ENCODE peak calls at places on chromosome 12, in nine cellular contexts. One of them, this sample, is unnamed.

GRCh38 chr12:22467190-22467589 is 77.2 kb downstream of the C2CD5 start:
- DNase-seq in Karpas-422: no peak
- DNase-seq in adrenal gland: no peak
- DNase-seq in BJ: peak; percentile 19
- DNase-seq in suprapubic skin: no peak
- DNase-seq in hepatocyte: no peak
- DNase-seq in NT2/D1: no peak
- DNase-seq in fibroblast of pulmonary artery: no peak
- DNase-seq in AG04450: no peak
- DNase-seq in this sample: no peak

GRCh38 chr12:62631531-62632520 is 165.2 kb downstream of the MON2 start:
- DNase-seq in Karpas-422: no peak
- DNase-seq in adrenal gland: peak; percentile 82
- DNase-seq in AG04450: peak; percentile 21
- DNase-seq in fibroblast of pulmonary artery: peak; percentile 80
- DNase-seq in hepatocyte: peak; percentile 73
- DNase-seq in BJ: peak; percentile 33
- DNase-seq in NT2/D1: no peak
- DNase-seq in suprapubic skin: peak; percentile 83
- DNase-seq in this sample: peak; percentile 91

GRCh38 chr12:70606001-70606400 is 31.2 kb downstream of the PTPRB start:
- DNase-seq in suprapubic skin: no peak
- DNase-seq in Karpas-422: no peak
- DNase-seq in fibroblast of pulmonary artery: no peak
- DNase-seq in AG04450: no peak
- DNase-seq in adrenal gland: no peak
- DNase-seq in NT2/D1: no peak
- DNase-seq in BJ: no peak
- DNase-seq in hepatocyte: no peak
- DNase-seq in this sample: no peak

GRCh38 chr12:130054803-130055202 is 107.5 kb upstream of the FZD10 start:
- DNase-seq in BJ: no peak
- DNase-seq in fibroblast of pulmonary artery: no peak
- DNase-seq in adrenal gland: no peak
- DNase-seq in AG04450: no peak
- DNase-seq in Karpas-422: no peak
- DNase-seq in suprapubic skin: no peak
- DNase-seq in NT2/D1: no peak
- DNase-seq in hepatocyte: no peak
- DNase-seq in this sample: no peak

GRCh38 chr12:53107122-53107521 is 3.8 kb downstream of the SOAT2 start:
- DNase-seq in Karpas-422: peak; percentile 29
- DNase-seq in fibroblast of pulmonary artery: no peak
- DNase-seq in hepatocyte: no peak
- DNase-seq in suprapubic skin: no peak
- DNase-seq in adrenal gland: no peak
- DNase-seq in BJ: no peak
- DNase-seq in AG04450: no peak
- DNase-seq in NT2/D1: no peak
- DNase-seq in this sample: peak; percentile 77

GRCh38 chr12:46473634-46474201 is 101.1 kb upstream of the SLC38A2 start:
- DNase-seq in AG04450: peak; percentile 87
- DNase-seq in suprapubic skin: no peak
- DNase-seq in fibroblast of pulmonary artery: peak; percentile 96
- DNase-seq in hepatocyte: peak; percentile 80
- DNase-seq in Karpas-422: no peak
- DNase-seq in NT2/D1: no peak
- DNase-seq in BJ: peak; percentile 92
- DNase-seq in adrenal gland: peak; percentile 69
- DNase-seq in this sample: no peak

GRCh38 chr12:115044073-115044472 is 360.1 kb upstream of the TBX3 start:
- DNase-seq in BJ: no peak
- DNase-seq in hepatocyte: no peak
- DNase-seq in adrenal gland: no peak
- DNase-seq in suprapubic skin: no peak
- DNase-seq in fibroblast of pulmonary artery: peak; percentile 4
- DNase-seq in Karpas-422: no peak
- DNase-seq in NT2/D1: no peak
- DNase-seq in AG04450: no peak
- DNase-seq in this sample: no peak

GRCh38 chr12:67080637-67081036 is 188.5 kb upstream of the CAND1 start:
- DNase-seq in AG04450: no peak
- DNase-seq in fibroblast of pulmonary artery: no peak
- DNase-seq in BJ: no peak
- DNase-seq in NT2/D1: no peak
- DNase-seq in adrenal gland: no peak
- DNase-seq in suprapubic skin: no peak
- DNase-seq in hepatocyte: no peak
- DNase-seq in Karpas-422: no peak
- DNase-seq in this sample: no peak

GRCh38 chr12:15049456-15050153 is 76.8 kb downstream of the PDE6H start:
- DNase-seq in BJ: no peak
- DNase-seq in hepatocyte: no peak
- DNase-seq in Karpas-422: no peak
- DNase-seq in NT2/D1: no peak
- DNase-seq in suprapubic skin: no peak
- DNase-seq in AG04450: no peak
- DNase-seq in fibroblast of pulmonary artery: no peak
- DNase-seq in adrenal gland: no peak
- DNase-seq in this sample: no peak

GRCh38 chr12:12376636-12377448 is 20.0 kb downstream of the BORCS5 start:
- DNase-seq in adrenal gland: peak; percentile 33
- DNase-seq in BJ: no peak
- DNase-seq in NT2/D1: peak; percentile 81
- DNase-seq in fibroblast of pulmonary artery: peak; percentile 90
- DNase-seq in AG04450: peak; percentile 60
- DNase-seq in suprapubic skin: no peak
- DNase-seq in hepatocyte: peak; percentile 82
- DNase-seq in Karpas-422: peak; percentile 90
- DNase-seq in this sample: no peak

GRCh38 chr12:188910-189621 is 24.9 kb downstream of the SLC6A12 start:
- DNase-seq in BJ: no peak
- DNase-seq in hepatocyte: peak; percentile 91
- DNase-seq in Karpas-422: no peak
- DNase-seq in AG04450: peak; percentile 18
- DNase-seq in fibroblast of pulmonary artery: peak; percentile 58
- DNase-seq in suprapubic skin: no peak
- DNase-seq in NT2/D1: peak; percentile 78
- DNase-seq in adrenal gland: no peak
- DNase-seq in this sample: no peak
- H3K4me3 ChIP-seq in BJ: peak overlapping the region; percentile 43
- H3K4me3 ChIP-seq in hepatocyte: peak overlapping the region; percentile 42
- H3K4me3 ChIP-seq in Karpas-422: no peak overlapping the region
- H3K4me3 ChIP-seq in AG04450: peak overlapping the region; percentile 63
- H3K4me3 ChIP-seq in fibroblast of pulmonary artery: peak overlapping the region; percentile 55
- H3K4me3 ChIP-seq in suprapubic skin: peak overlapping the region; percentile 54
- H3K4me3 ChIP-seq in NT2/D1: peak overlapping the region; percentile 63
- H3K4me3 ChIP-seq in adrenal gland: peak overlapping the region; percentile 28
- H3K4me3 ChIP-seq in this sample: peak overlapping the region; percentile 20

GRCh38 chr12:125163148-125163547 is 97.9 kb downstream of the AACS start:
- DNase-seq in Karpas-422: no peak
- DNase-seq in AG04450: no peak
- DNase-seq in NT2/D1: no peak
- DNase-seq in suprapubic skin: no peak
- DNase-seq in hepatocyte: no peak
- DNase-seq in BJ: no peak
- DNase-seq in adrenal gland: no peak
- DNase-seq in fibroblast of pulmonary artery: no peak
- DNase-seq in this sample: no peak

GRCh38 chr12:125161712-125162023 is 96.4 kb downstream of the AACS start:
- DNase-seq in BJ: no peak
- DNase-seq in AG04450: no peak
- DNase-seq in adrenal gland: no peak
- DNase-seq in NT2/D1: no peak
- DNase-seq in hepatocyte: no peak
- DNase-seq in suprapubic skin: no peak
- DNase-seq in fibroblast of pulmonary artery: no peak
- DNase-seq in Karpas-422: no peak
- DNase-seq in this sample: no peak

GRCh38 chr12:125164541-125164940 is 99.3 kb downstream of the AACS start:
- DNase-seq in fibroblast of pulmonary artery: no peak
- DNase-seq in suprapubic skin: no peak
- DNase-seq in adrenal gland: no peak
- DNase-seq in BJ: no peak
- DNase-seq in Karpas-422: no peak
- DNase-seq in AG04450: no peak
- DNase-seq in NT2/D1: no peak
- DNase-seq in hepatocyte: no peak
- DNase-seq in this sample: no peak

GRCh38 chr12:125160556-125160955 is 95.3 kb downstream of the AACS start:
- DNase-seq in NT2/D1: no peak
- DNase-seq in hepatocyte: no peak
- DNase-seq in adrenal gland: no peak
- DNase-seq in Karpas-422: no peak
- DNase-seq in AG04450: no peak
- DNase-seq in suprapubic skin: no peak
- DNase-seq in fibroblast of pulmonary artery: no peak
- DNase-seq in BJ: no peak
- DNase-seq in this sample: no peak

DNA sequence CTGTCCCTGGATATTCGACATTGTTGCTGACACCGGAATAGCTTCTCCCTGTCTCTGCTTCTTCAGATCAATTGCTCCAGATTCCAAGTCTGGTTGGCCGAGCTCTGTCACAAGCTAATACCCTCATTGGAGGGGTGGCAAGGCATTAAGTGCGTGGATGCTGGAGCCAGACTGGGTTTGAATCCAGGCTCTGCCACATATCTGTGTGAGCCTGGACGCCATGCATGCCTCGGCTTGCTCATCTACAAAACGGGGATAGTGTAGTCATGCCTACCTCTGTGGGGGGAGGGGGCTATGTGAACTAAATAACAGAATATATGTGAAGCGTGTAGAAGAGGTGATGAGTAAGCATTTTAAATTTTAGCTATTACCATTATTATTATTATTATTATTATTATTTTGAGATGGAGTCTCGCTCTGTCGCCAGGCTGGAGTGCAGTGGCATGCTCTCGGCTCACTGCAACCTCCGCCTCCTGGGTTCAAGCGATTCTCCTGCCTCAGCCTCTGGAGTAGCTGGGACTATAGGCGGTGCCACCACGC is 97.3 kb downstream of the AACS start:
- DNase-seq in NT2/D1: no peak
- DNase-seq in suprapubic skin: no peak
- DNase-seq in adrenal gland: no peak
- DNase-seq in BJ: no peak
- DNase-seq in fibroblast of pulmonary artery: no peak
- DNase-seq in Karpas-422: no peak
- DNase-seq in AG04450: no peak
- DNase-seq in hepatocyte: no peak
- DNase-seq in this sample: no peak
- H3K4me3 ChIP-seq in NT2/D1: no peak overlapping the region
- H3K4me3 ChIP-seq in suprapubic skin: no peak overlapping the region
- H3K4me3 ChIP-seq in adrenal gland: no peak overlapping the region
- H3K4me3 ChIP-seq in BJ: no peak overlapping the region
- H3K4me3 ChIP-seq in fibroblast of pulmonary artery: no peak overlapping the region
- H3K4me3 ChIP-seq in Karpas-422: no peak overlapping the region
- H3K4me3 ChIP-seq in AG04450: no peak overlapping the region
- H3K4me3 ChIP-seq in hepatocyte: no peak overlapping the region
- H3K4me3 ChIP-seq in this sample: no peak overlapping the region

GRCh38 chr12:64997858-64998257 is 123.2 kb downstream of the WIF1 start:
- DNase-seq in hepatocyte: no peak
- DNase-seq in NT2/D1: no peak
- DNase-seq in BJ: no peak
- DNase-seq in fibroblast of pulmonary artery: no peak
- DNase-seq in Karpas-422: peak; percentile 24
- DNase-seq in suprapubic skin: no peak
- DNase-seq in adrenal gland: no peak
- DNase-seq in AG04450: no peak
- DNase-seq in this sample: no peak
- H3K4me3 ChIP-seq in hepatocyte: no peak overlapping the region
- H3K4me3 ChIP-seq in NT2/D1: no peak overlapping the region
- H3K4me3 ChIP-seq in BJ: no peak overlapping the region
- H3K4me3 ChIP-seq in fibroblast of pulmonary artery: no peak overlapping the region
- H3K4me3 ChIP-seq in Karpas-422: no peak overlapping the region
- H3K4me3 ChIP-seq in suprapubic skin: no peak overlapping the region
- H3K4me3 ChIP-seq in adrenal gland: no peak overlapping the region
- H3K4me3 ChIP-seq in AG04450: no peak overlapping the region
- H3K4me3 ChIP-seq in this sample: no peak overlapping the region

GRCh38 chr12:132053338-132054330 is 90.5 kb downstream of the DDX51 start:
- DNase-seq in BJ: no peak
- DNase-seq in hepatocyte: no peak
- DNase-seq in NT2/D1: no peak
- DNase-seq in suprapubic skin: no peak
- DNase-seq in adrenal gland: no peak
- DNase-seq in fibroblast of pulmonary artery: no peak
- DNase-seq in AG04450: no peak
- DNase-seq in Karpas-422: no peak
- DNase-seq in this sample: no peak
- H3K4me3 ChIP-seq in BJ: no peak overlapping the region
- H3K4me3 ChIP-seq in hepatocyte: no peak overlapping the region
- H3K4me3 ChIP-seq in NT2/D1: no peak overlapping the region
- H3K4me3 ChIP-seq in suprapubic skin: no peak overlapping the region
- H3K4me3 ChIP-seq in adrenal gland: no peak overlapping the region
- H3K4me3 ChIP-seq in fibroblast of pulmonary artery: no peak overlapping the region
- H3K4me3 ChIP-seq in AG04450: no peak overlapping the region
- H3K4me3 ChIP-seq in Karpas-422: no peak overlapping the region
- H3K4me3 ChIP-seq in this sample: no peak overlapping the region

GRCh38 chr12:10366875-10367274 is 23.0 kb downstream of the KLRK1 start:
- DNase-seq in hepatocyte: peak; percentile 42
- DNase-seq in adrenal gland: no peak
- DNase-seq in AG04450: no peak
- DNase-seq in BJ: no peak
- DNase-seq in Karpas-422: peak; percentile 56
- DNase-seq in NT2/D1: no peak
- DNase-seq in suprapubic skin: no peak
- DNase-seq in fibroblast of pulmonary artery: peak; percentile 55
- DNase-seq in this sample: no peak

GRCh38 chr12:10364839-10365681 is 24.8 kb downstream of the KLRK1 start:
- DNase-seq in AG04450: peak; percentile 42
- DNase-seq in BJ: no peak
- DNase-seq in fibroblast of pulmonary artery: peak; percentile 86
- DNase-seq in adrenal gland: peak; percentile 77
- DNase-seq in hepatocyte: peak; percentile 89
- DNase-seq in suprapubic skin: no peak
- DNase-seq in NT2/D1: no peak
- DNase-seq in Karpas-422: peak; percentile 84
- DNase-seq in this sample: no peak

GRCh38 chr12:10363922-10364838 is 25.7 kb downstream of the KLRK1 start:
- DNase-seq in adrenal gland: peak; percentile 49
- DNase-seq in hepatocyte: peak; percentile 60
- DNase-seq in AG04450: no peak
- DNase-seq in NT2/D1: no peak
- DNase-seq in Karpas-422: peak; percentile 56
- DNase-seq in BJ: no peak
- DNase-seq in suprapubic skin: no peak
- DNase-seq in fibroblast of pulmonary artery: peak; percentile 55
- DNase-seq in this sample: no peak

GRCh38 chr12:10363665-10363921 is 26.2 kb downstream of the KLRK1 start:
- DNase-seq in adrenal gland: no peak
- DNase-seq in fibroblast of pulmonary artery: no peak
- DNase-seq in hepatocyte: no peak
- DNase-seq in Karpas-422: no peak
- DNase-seq in AG04450: no peak
- DNase-seq in BJ: no peak
- DNase-seq in suprapubic skin: no peak
- DNase-seq in NT2/D1: no peak
- DNase-seq in this sample: no peak

GRCh38 chr12:10365716-10366433 is 24.0 kb downstream of the KLRK1 start:
- DNase-seq in NT2/D1: no peak
- DNase-seq in fibroblast of pulmonary artery: peak; percentile 55
- DNase-seq in adrenal gland: no peak
- DNase-seq in BJ: no peak
- DNase-seq in AG04450: no peak
- DNase-seq in Karpas-422: no peak
- DNase-seq in suprapubic skin: no peak
- DNase-seq in hepatocyte: no peak
- DNase-seq in this sample: no peak
- H3K4me3 ChIP-seq in NT2/D1: peak overlapping the region; percentile 55
- H3K4me3 ChIP-seq in fibroblast of pulmonary artery: peak overlapping the region; percentile 59
- H3K4me3 ChIP-seq in adrenal gland: no peak overlapping the region
- H3K4me3 ChIP-seq in BJ: no peak overlapping the region
- H3K4me3 ChIP-seq in AG04450: peak overlapping the region; percentile 72
- H3K4me3 ChIP-seq in Karpas-422: peak overlapping the region; percentile 66
- H3K4me3 ChIP-seq in suprapubic skin: peak overlapping the region; percentile 77
- H3K4me3 ChIP-seq in hepatocyte: peak overlapping the region; percentile 37
- H3K4me3 ChIP-seq in this sample: no peak overlapping the region

This sample was measured in lower leg skin.